ENCODE peak calls at places on chromosomes 6 and 20, in seven cellular contexts. One of them, this sample, is unnamed. For H3K4me1, the result is how much of the 10 kb centered on the place peaks cover.

GRCh38 chr20:20786428-20786827 is 74.0 kb upstream of the RALGAPA2 start:
- DNase-seq in mucosa of descending colon: no peak
- DNase-seq in ovary: no peak
- DNase-seq in GM12878: no peak
- DNase-seq in foreskin keratinocyte: no peak
- DNase-seq in pancreas: no peak
- DNase-seq in H9: no peak
- DNase-seq in this sample: no peak

GRCh38 chr6:63690210-63690609 is 54.6 kb downstream of the PHF3 start:
- DNase-seq in mucosa of descending colon: no peak
- DNase-seq in pancreas: no peak
- DNase-seq in H9: no peak
- DNase-seq in ovary: no peak
- DNase-seq in GM12878: no peak
- DNase-seq in foreskin keratinocyte: no peak
- DNase-seq in this sample: no peak

GRCh38 chr6:43274916-43275597 is 23.0 kb upstream of the SLC22A7 start:
- DNase-seq in GM12878: no peak
- DNase-seq in pancreas: peak
- DNase-seq in foreskin keratinocyte: no peak
- DNase-seq in ovary: peak
- DNase-seq in H9: no peak
- DNase-seq in mucosa of descending colon: peak
- DNase-seq in this sample: peak

GRCh38 chr6:13918686-13919085 is 6.1 kb upstream of the RNF182 start:
- DNase-seq in foreskin keratinocyte: no peak
- DNase-seq in pancreas: no peak
- DNase-seq in ovary: no peak
- DNase-seq in GM12878: no peak
- DNase-seq in H9: no peak
- DNase-seq in mucosa of descending colon: no peak
- DNase-seq in this sample: no peak

GRCh38 chr20:11098888-11099287 is 425.1 kb upstream of the JAG1 start:
- DNase-seq in pancreas: no peak
- DNase-seq in GM12878: no peak
- DNase-seq in foreskin keratinocyte: no peak
- DNase-seq in ovary: no peak
- DNase-seq in mucosa of descending colon: no peak
- DNase-seq in H9: no peak
- DNase-seq in this sample: no peak

GRCh38 chr6:27840572-27840971 is 71.6 kb downstream of the OR2B2 start:
- DNase-seq in ovary: no peak
- DNase-seq in foreskin keratinocyte: no peak
- DNase-seq in H9: no peak
- DNase-seq in mucosa of descending colon: no peak
- DNase-seq in pancreas: no peak
- DNase-seq in GM12878: no peak
- DNase-seq in this sample: no peak

GRCh38 chr6:3850451-3851203 is 1.5 kb downstream of the FAM50B start:
- DNase-seq in foreskin keratinocyte: no peak
- DNase-seq in pancreas: no peak
- DNase-seq in H9: no peak
- DNase-seq in GM12878: peak
- DNase-seq in mucosa of descending colon: peak
- DNase-seq in ovary: no peak
- DNase-seq in this sample: no peak

GRCh38 chr6:131476362-131476761 is 96.7 kb upstream of the ARG1 start:
- DNase-seq in GM12878: no peak
- DNase-seq in mucosa of descending colon: no peak
- DNase-seq in ovary: no peak
- DNase-seq in H9: no peak
- DNase-seq in foreskin keratinocyte: no peak
- DNase-seq in pancreas: no peak
- DNase-seq in this sample: no peak

GRCh38 chr6:168086066-168086465 is 7.1 kb upstream of the FRMD1 start:
- DNase-seq in foreskin keratinocyte: no peak
- DNase-seq in H9: no peak
- DNase-seq in GM12878: no peak
- DNase-seq in mucosa of descending colon: no peak
- DNase-seq in pancreas: no peak
- DNase-seq in ovary: no peak
- DNase-seq in this sample: no peak

GRCh38 chr6:91534614-91535013 is 947.7 kb upstream of the MAP3K7 start:
- DNase-seq in pancreas: no peak
- DNase-seq in GM12878: no peak
- DNase-seq in mucosa of descending colon: no peak
- DNase-seq in foreskin keratinocyte: no peak
- DNase-seq in H9: no peak
- DNase-seq in ovary: no peak
- DNase-seq in this sample: no peak

GRCh38 chr6:52760105-52760765 is 3.0 kb downstream of the GSTA2 start:
- DNase-seq in ovary: no peak
- DNase-seq in pancreas: no peak
- DNase-seq in mucosa of descending colon: no peak
- DNase-seq in GM12878: no peak
- DNase-seq in H9: no peak
- DNase-seq in foreskin keratinocyte: no peak
- DNase-seq in this sample: no peak

GRCh38 chr6:135162678-135163439 is 18.2 kb upstream of the MYB start:
- DNase-seq in pancreas: no peak
- DNase-seq in ovary: no peak
- DNase-seq in foreskin keratinocyte: no peak
- DNase-seq in H9: peak
- DNase-seq in mucosa of descending colon: no peak
- DNase-seq in GM12878: no peak
- DNase-seq in this sample: peak

GRCh38 chr20:7911586-7912330 is 28.5 kb downstream of the HAO1 start:
- DNase-seq in mucosa of descending colon: no peak
- DNase-seq in GM12878: no peak
- DNase-seq in pancreas: no peak
- DNase-seq in ovary: no peak
- DNase-seq in foreskin keratinocyte: no peak
- DNase-seq in H9: no peak
- DNase-seq in this sample: no peak

GRCh38 chr6:17167327-17167979 is 65.6 kb downstream of the STMND1 start:
- DNase-seq in ovary: no peak
- DNase-seq in pancreas: peak
- DNase-seq in GM12878: no peak
- DNase-seq in foreskin keratinocyte: peak
- DNase-seq in mucosa of descending colon: no peak
- DNase-seq in H9: peak
- DNase-seq in this sample: no peak

GRCh38 chr20:57879437-57880115 is 169.8 kb upstream of the PMEPA1 start:
- DNase-seq in pancreas: no peak
- DNase-seq in foreskin keratinocyte: no peak
- DNase-seq in mucosa of descending colon: no peak
- DNase-seq in H9: no peak
- DNase-seq in GM12878: no peak
- DNase-seq in ovary: no peak
- DNase-seq in this sample: no peak

GRCh38 chr20:24950836-24951525 is 1.9 kb downstream of the CST7 start:
- DNase-seq in pancreas: peak
- DNase-seq in foreskin keratinocyte: no peak
- DNase-seq in GM12878: no peak
- DNase-seq in mucosa of descending colon: no peak
- DNase-seq in H9: peak
- DNase-seq in ovary: no peak
- DNase-seq in this sample: no peak

GRCh38 chr20:53829086-53829703 is 235.6 kb upstream of the ZNF217 start:
- DNase-seq in mucosa of descending colon: no peak
- DNase-seq in ovary: no peak
- DNase-seq in pancreas: no peak
- DNase-seq in H9: no peak
- DNase-seq in foreskin keratinocyte: peak
- DNase-seq in GM12878: no peak
- DNase-seq in this sample: no peak

GRCh38 chr6:142700676-142701185 is 244.2 kb downstream of the HIVEP2 start:
- DNase-seq in GM12878: no peak
- DNase-seq in foreskin keratinocyte: no peak
- DNase-seq in H9: no peak
- DNase-seq in ovary: no peak
- DNase-seq in mucosa of descending colon: no peak
- DNase-seq in pancreas: no peak
- DNase-seq in this sample: no peak

GRCh38 chr20:25532015-25532751 is 53.1 kb downstream of the NINL start:
- DNase-seq in mucosa of descending colon: no peak
- DNase-seq in pancreas: no peak
- DNase-seq in ovary: no peak
- DNase-seq in foreskin keratinocyte: peak
- DNase-seq in GM12878: no peak
- DNase-seq in H9: peak
- DNase-seq in this sample: no peak

GRCh38 chr20:59690101-59690500 is 85.8 kb downstream of the PHACTR3 start:
- DNase-seq in mucosa of descending colon: no peak
- DNase-seq in foreskin keratinocyte: no peak
- DNase-seq in pancreas: no peak
- DNase-seq in GM12878: no peak
- DNase-seq in ovary: no peak
- DNase-seq in H9: no peak
- DNase-seq in this sample: no peak

GRCh38 chr6:139823099-139823807 is 448.8 kb upstream of the CITED2 start:
- DNase-seq in mucosa of descending colon: no peak
- DNase-seq in pancreas: no peak
- DNase-seq in foreskin keratinocyte: no peak
- DNase-seq in H9: no peak
- DNase-seq in ovary: no peak
- DNase-seq in GM12878: no peak
- DNase-seq in this sample: no peak

GRCh38 chr6:7939186-7939863 is 28.7 kb upstream of the TXNDC5 start:
- DNase-seq in mucosa of descending colon: no peak
- DNase-seq in GM12878: no peak
- DNase-seq in ovary: no peak
- DNase-seq in pancreas: no peak
- DNase-seq in H9: no peak
- DNase-seq in foreskin keratinocyte: no peak
- DNase-seq in this sample: no peak

GRCh38 chr6:18226451-18226850 is 37.9 kb downstream of the DEK start:
- DNase-seq in H9: no peak
- DNase-seq in foreskin keratinocyte: peak
- DNase-seq in GM12878: no peak
- DNase-seq in ovary: no peak
- DNase-seq in mucosa of descending colon: no peak
- DNase-seq in pancreas: no peak
- DNase-seq in this sample: no peak
- H3K4me1 ChIP-seq in H9: under half
- H3K4me1 ChIP-seq in foreskin keratinocyte: under half
- H3K4me1 ChIP-seq in GM12878: under half
- H3K4me1 ChIP-seq in ovary: under half
- H3K4me1 ChIP-seq in mucosa of descending colon: under half
- H3K4me1 ChIP-seq in pancreas: under half
- H3K4me1 ChIP-seq in this sample: under half

GRCh38 chr6:2509746-2510145 is 241.0 kb downstream of the MYLK4 start:
- DNase-seq in foreskin keratinocyte: no peak
- DNase-seq in GM12878: no peak
- DNase-seq in mucosa of descending colon: no peak
- DNase-seq in pancreas: no peak
- DNase-seq in H9: no peak
- DNase-seq in ovary: no peak
- DNase-seq in this sample: no peak

GRCh38 chr6:2518029-2518428 is 232.7 kb downstream of the MYLK4 start:
- DNase-seq in ovary: no peak
- DNase-seq in GM12878: no peak
- DNase-seq in foreskin keratinocyte: no peak
- DNase-seq in H9: no peak
- DNase-seq in pancreas: no peak
- DNase-seq in mucosa of descending colon: no peak
- DNase-seq in this sample: no peak

GRCh38 chr6:2510341-2510740 is 240.4 kb downstream of the MYLK4 start:
- DNase-seq in GM12878: no peak
- DNase-seq in H9: no peak
- DNase-seq in ovary: no peak
- DNase-seq in mucosa of descending colon: no peak
- DNase-seq in pancreas: no peak
- DNase-seq in foreskin keratinocyte: no peak
- DNase-seq in this sample: no peak

GRCh38 chr6:2516059-2516458 is 234.7 kb downstream of the MYLK4 start:
- DNase-seq in foreskin keratinocyte: no peak
- DNase-seq in GM12878: no peak
- DNase-seq in H9: no peak
- DNase-seq in pancreas: no peak
- DNase-seq in ovary: no peak
- DNase-seq in mucosa of descending colon: no peak
- DNase-seq in this sample: no peak

GRCh38 chr6:2514965-2515543 is 235.7 kb downstream of the MYLK4 start:
- DNase-seq in ovary: no peak
- DNase-seq in pancreas: no peak
- DNase-seq in foreskin keratinocyte: no peak
- DNase-seq in GM12878: no peak
- DNase-seq in mucosa of descending colon: peak
- DNase-seq in H9: no peak
- DNase-seq in this sample: no peak
- H3K4me1 ChIP-seq in ovary: under half
- H3K4me1 ChIP-seq in pancreas: under half
- H3K4me1 ChIP-seq in foreskin keratinocyte: under half
- H3K4me1 ChIP-seq in GM12878: under half
- H3K4me1 ChIP-seq in mucosa of descending colon: under half
- H3K4me1 ChIP-seq in H9: under half
- H3K4me1 ChIP-seq in this sample: under half

GRCh38 chr6:72322778-72323177 is 299.1 kb upstream of the KCNQ5 start:
- DNase-seq in ovary: no peak
- DNase-seq in pancreas: no peak
- DNase-seq in mucosa of descending colon: no peak
- DNase-seq in foreskin keratinocyte: no peak
- DNase-seq in GM12878: no peak
- DNase-seq in H9: no peak
- DNase-seq in this sample: no peak
- H3K4me1 ChIP-seq in ovary: under half
- H3K4me1 ChIP-seq in pancreas: under half
- H3K4me1 ChIP-seq in mucosa of descending colon: under half
- H3K4me1 ChIP-seq in foreskin keratinocyte: under half
- H3K4me1 ChIP-seq in GM12878: under half
- H3K4me1 ChIP-seq in H9: under half
- H3K4me1 ChIP-seq in this sample: under half

DNA sequence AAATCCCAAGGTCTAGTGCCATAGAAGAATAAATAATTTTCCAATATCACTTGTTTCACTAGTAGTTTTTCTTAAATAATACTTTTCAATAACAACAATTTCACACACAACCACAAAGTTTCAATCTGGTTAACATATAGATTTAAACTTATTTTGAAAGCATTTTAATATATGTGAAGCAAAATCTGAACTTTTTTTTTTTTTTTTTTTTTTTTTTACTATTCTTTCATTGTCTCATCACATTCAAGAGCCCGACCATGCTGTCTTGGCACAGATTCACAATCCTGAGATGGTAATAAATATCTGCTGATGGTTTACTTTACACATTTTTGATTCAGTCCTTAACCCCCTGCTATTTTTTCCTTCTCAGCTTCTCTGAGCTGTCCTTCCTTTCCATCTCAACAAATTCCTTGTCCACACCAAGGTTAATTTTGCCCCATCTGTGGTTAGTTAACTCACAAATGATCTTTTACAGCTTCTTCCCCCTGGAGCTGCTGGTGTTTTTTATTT is 262.8 kb downstream of the TMEM242 start:
- DNase-seq in foreskin keratinocyte: no peak
- DNase-seq in ovary: no peak
- DNase-seq in H9: no peak
- DNase-seq in pancreas: no peak
- DNase-seq in mucosa of descending colon: no peak
- DNase-seq in GM12878: no peak
- DNase-seq in this sample: no peak
- H3K4me1 ChIP-seq in foreskin keratinocyte: under half
- H3K4me1 ChIP-seq in ovary: under half
- H3K4me1 ChIP-seq in H9: under half
- H3K4me1 ChIP-seq in pancreas: under half
- H3K4me1 ChIP-seq in mucosa of descending colon: under half
- H3K4me1 ChIP-seq in GM12878: under half
- H3K4me1 ChIP-seq in this sample: under half

This sample was measured in CD8-positive, alpha-beta memory T cell.